ENCODE peak calls at places on chromosomes 3 and 15, in four cellular contexts. X is mesendoderm, Q is uterus, M is tibial nerve. Z is an unnamed sample.
A peak's percentile ranks its signal among the peaks of the same experiment; 100 is the strongest.

GRCh38 chr15:98863983-98864382 is 143.6 kb downstream of the PGPEP1L start:
- DNase-seq in X (no peak), Q (no peak), M (no peak), Z (no peak)

GRCh38 chr3:119759962-119760361 is 21.9 kb upstream of the NR1I2 start:
- DNase-seq in X (no peak), Q (no peak), M (no peak), Z (no peak)

GRCh38 chr3:46089237-46090011 is 62.1 kb upstream of the XCR1 start:
- DNase-seq in X (no peak), Q (no peak), M (peak; percentile 69), Z (peak; percentile 72)

GRCh38 chr15:88497109-88497761 is 29.7 kb downstream of the MRPS11 start:
- DNase-seq in X (no peak), Q (no peak), M (no peak), Z (no peak)

GRCh38 chr15:68235022-68235421 is 5.5 kb upstream of the CLN6 start:
- DNase-seq in X (no peak), Q (no peak), M (no peak), Z (no peak)

GRCh38 chr3:122969585-122970453 is 57.7 kb downstream of the SEMA5B start:
- DNase-seq in X (no peak), Q (peak; percentile 40), M (peak; percentile 51), Z (no peak)

GRCh38 chr3:71659758-71660666 is 65.2 kb downstream of the EIF4E3 start:
- DNase-seq in X (no peak), Q (no peak), M (no peak), Z (no peak)

GRCh38 chr15:43934480-43934879 is 107.7 kb downstream of the WDR76 start:
- DNase-seq in X (no peak), Q (no peak), M (no peak), Z (no peak)

GRCh38 chr15:38398134-38398533 is 55.8 kb upstream of the FAM98B start:
- DNase-seq in X (peak; percentile 32), Q (no peak), M (peak; percentile 71), Z (peak; percentile 67)

GRCh38 chr3:123365450-123366143 is 83.3 kb downstream of the ADCY5 start:
- DNase-seq in X (peak; percentile 71), Q (no peak), M (no peak), Z (no peak)

GRCh38 chr3:104596551-104596950 is 770.2 kb upstream of the ALCAM start:
- DNase-seq in X (peak; percentile 72), Q (no peak), M (peak; percentile 7), Z (no peak)

GRCh38 chr3:152474585-152474984 is 205.9 kb downstream of the MBNL1 start:
- DNase-seq in X (peak; percentile 75), Q (peak; percentile 21), M (peak; percentile 47), Z (no peak)

GRCh38 chr3:40780801-40781406 is 256.1 kb downstream of the ZNF621 start:
- DNase-seq in X (no peak), Q (peak; percentile 59), M (peak; percentile 43), Z (peak; percentile 60)

GRCh38 chr3:24513463-24513862 is 18.8 kb upstream of the THRB start:
- DNase-seq in X (no peak), Q (no peak), M (no peak), Z (no peak)

GRCh38 chr3:160331127-160331937 is 67.7 kb downstream of the IFT80 start:
- DNase-seq in X (no peak), Q (no peak), M (no peak), Z (no peak)

DNA sequence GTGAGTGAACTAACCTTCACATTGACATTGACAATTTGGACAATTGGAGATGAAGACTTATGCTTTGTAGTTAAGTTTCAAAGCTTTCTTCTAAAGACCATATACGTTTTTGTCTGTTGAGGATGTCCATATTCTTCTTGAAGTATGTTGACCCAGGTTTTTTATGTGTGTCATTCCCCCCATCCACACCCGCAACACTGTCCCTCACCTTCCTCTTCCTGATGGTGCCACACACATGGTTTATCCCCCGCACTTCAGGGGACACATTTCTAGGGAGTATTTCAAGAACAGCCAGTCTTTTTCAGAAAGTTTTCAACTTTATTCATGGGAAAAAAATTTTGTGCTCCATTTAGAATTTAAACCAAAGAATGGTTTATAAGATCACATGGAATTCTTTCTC is 105.1 kb downstream of the GHSR start:
- DNase-seq in X (no peak), Q (no peak), M (no peak), Z (no peak)
- H3K4me3 ChIP-seq in X (no peak overlapping the region), Q (no peak overlapping the region), M (no peak overlapping the region), Z (no peak overlapping the region)

GRCh38 chr3:128324911-128325592 is 141.6 kb downstream of the DNAJB8 start:
- DNase-seq in X (no peak), Q (no peak), M (no peak), Z (no peak)
- H3K27ac ChIP-seq in X (no peak overlapping the region), Q (no peak overlapping the region), M (no peak overlapping the region), Z (no peak overlapping the region)

DNA sequence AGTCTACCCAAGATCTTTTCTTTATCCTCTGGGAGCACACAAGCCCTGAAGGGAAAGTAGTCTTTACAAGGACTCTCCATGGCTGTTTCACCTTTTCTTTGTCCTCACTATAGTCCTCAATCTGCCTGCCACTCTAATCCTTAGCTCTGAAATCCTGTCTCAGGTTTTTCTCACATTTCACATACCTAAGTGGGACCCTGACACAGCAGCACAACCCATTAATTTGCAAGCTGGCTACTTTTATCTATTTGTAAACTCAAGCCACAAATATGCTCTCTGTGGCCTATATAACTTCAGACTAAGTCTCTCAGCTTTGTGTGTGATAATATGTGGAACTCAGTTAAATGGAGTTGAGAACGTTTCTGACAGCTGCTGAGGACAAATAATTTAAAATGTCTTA is 19.8 kb downstream of the SIN3A start:
- DNase-seq in X (no peak), Q (no peak), M (no peak), Z (no peak)
- H3K36me3 ChIP-seq in X (peaks cover 3% of the 10 kb centered on the region), Q (no peaks in the 10 kb centered on the region), M (no peaks in the 10 kb centered on the region), Z (peaks cover 51% of the 10 kb centered on the region)

GRCh38 chr3:56796996-56797395 is 4.8 kb downstream of the ARHGEF3 start:
- DNase-seq in X (no peak), Q (no peak), M (no peak), Z (no peak)
- H3K4me3 ChIP-seq in X (no peak overlapping the region), Q (no peak overlapping the region), M (no peak overlapping the region), Z (no peak overlapping the region)

GRCh38 chr3:25727316-25727715 is 55.9 kb downstream of the NGLY1 start:
- DNase-seq in X (no peak), Q (no peak), M (no peak), Z (no peak)

GRCh38 chr3:25724948-25725645 is 58.1 kb downstream of the NGLY1 start:
- DNase-seq in X (no peak), Q (no peak), M (no peak), Z (no peak)

GRCh38 chr3:25723802-25724201 is 59.1 kb upstream of the TOP2B start:
- DNase-seq in X (no peak), Q (no peak), M (no peak), Z (no peak)

GRCh38 chr3:25728101-25728500 is 55.1 kb downstream of the NGLY1 start:
- DNase-seq in X (no peak), Q (no peak), M (no peak), Z (no peak)

DNA sequence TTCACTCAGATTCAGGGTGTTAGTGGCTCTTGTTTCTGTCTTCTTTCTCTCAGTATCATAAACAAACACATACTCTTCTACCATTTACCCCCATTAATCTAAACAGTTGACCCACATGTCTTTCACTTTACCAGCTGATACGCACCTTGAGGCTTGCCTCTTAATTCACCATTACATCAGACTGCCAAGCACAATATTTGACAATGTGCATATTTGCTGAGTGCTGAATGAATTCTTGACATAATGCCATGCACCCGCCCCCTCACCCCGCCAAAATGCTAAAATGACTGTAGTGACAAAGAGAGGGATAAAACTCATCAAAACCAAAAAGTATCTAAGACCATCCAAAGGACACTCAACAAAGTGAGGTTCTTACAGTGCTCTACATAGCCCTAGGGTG is 57.4 kb downstream of the NGLY1 start:
- DNase-seq in X (no peak), Q (no peak), M (no peak), Z (no peak)
- H3K27ac ChIP-seq in X (no peak overlapping the region), Q (no peak overlapping the region), M (no peak overlapping the region), Z (no peak overlapping the region)

DNA sequence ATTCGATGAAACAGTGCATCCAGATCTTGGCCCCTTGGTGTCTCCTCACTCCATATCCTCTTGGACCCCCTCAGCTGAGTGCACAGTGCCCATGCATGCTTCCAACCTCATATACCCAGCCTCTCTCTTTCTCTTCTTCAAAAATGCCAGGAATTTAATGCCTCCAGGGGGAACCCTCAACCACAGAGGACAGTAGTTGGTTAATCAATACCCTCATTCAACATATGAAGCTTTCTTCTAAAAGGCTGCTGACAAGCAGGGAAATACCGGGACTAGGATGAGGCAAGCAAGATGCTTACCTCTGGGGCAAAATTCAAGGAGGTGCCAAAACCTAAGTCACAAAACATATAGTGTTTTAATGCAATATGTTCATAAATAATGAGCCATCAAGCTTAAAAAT is 48.1 kb upstream of the FHIT start:
- DNase-seq in X (peak; percentile 66), Q (no peak), M (no peak), Z (no peak)
- H3K36me3 ChIP-seq in X (no peaks in the 10 kb centered on the region), Q (no peaks in the 10 kb centered on the region), M (no peaks in the 10 kb centered on the region), Z (no peaks in the 10 kb centered on the region)

GRCh38 chr3:66426135-66426534 is 74.7 kb downstream of the LRIG1 start:
- DNase-seq in X (no peak), Q (no peak), M (no peak), Z (no peak)

GRCh38 chr3:66425032-66425431 is 75.8 kb downstream of the LRIG1 start:
- DNase-seq in X (no peak), Q (peak; percentile 83), M (peak; percentile 64), Z (peak; percentile 68)

GRCh38 chr3:66423791-66424190 is 77.0 kb downstream of the LRIG1 start:
- DNase-seq in X (no peak), Q (peak; percentile 57), M (no peak), Z (no peak)

GRCh38 chr3:66427352-66427751 is 73.5 kb downstream of the LRIG1 start:
- DNase-seq in X (no peak), Q (no peak), M (no peak), Z (no peak)

DNA sequence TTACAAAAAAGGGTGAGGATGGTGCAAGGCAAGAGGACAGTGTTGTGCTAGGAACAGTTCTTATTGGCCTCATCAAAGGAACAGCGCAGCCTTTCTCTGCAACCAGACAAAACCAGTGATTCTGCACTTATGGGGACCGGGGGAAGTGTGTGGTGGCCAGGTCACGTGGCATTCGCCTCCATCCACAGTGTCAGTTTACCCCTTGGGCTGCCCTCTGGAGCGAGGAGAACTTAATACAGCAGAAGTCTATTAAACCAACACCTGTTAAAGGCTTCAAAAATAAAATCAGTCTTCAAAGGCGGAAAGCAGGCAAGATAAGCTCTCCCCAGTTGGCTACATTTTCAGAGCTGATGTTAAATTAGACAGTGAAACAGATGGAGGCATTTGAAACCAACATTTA is 75.3 kb downstream of the LRIG1 start:
- DNase-seq in X (no peak), Q (no peak), M (no peak), Z (no peak)
- H3K4me3 ChIP-seq in X (no peak overlapping the region), Q (no peak overlapping the region), M (no peak overlapping the region), Z (no peak overlapping the region)

DNA sequence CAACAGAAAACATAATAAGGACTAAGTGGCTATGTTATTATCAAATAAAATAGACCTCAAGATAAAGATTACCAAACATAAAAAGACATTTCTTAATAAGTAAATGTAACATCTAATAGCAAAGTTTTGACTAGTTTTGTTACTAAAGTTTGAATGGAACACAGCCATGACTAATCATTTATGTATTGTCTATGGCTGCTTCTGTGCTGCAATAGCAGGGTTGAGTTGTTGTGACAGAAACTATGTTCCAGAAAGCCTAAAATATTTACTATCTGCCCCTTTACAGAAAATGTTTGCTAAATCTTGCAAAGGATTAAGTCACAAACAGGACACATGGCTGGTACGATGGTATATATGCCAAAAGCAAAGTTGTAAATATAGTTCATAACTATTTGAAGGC is 37.9 kb upstream of the MYH15 start:
- DNase-seq in X (no peak), Q (no peak), M (no peak), Z (no peak)
- H3K27ac ChIP-seq in X (no peak overlapping the region), Q (no peak overlapping the region), M (no peak overlapping the region), Z (no peak overlapping the region)